ENCODE peak calls at places on chromosomes 3 and 15, in five cellular contexts. N is fibroblast of lung, D is IMR-90, K is right lobe of liver, J is right cardiac atrium. O is an unnamed sample. For H3K4me1, the result is how much of the 10 kb centered on the place peaks cover.

GRCh38 chr3:127140501-127141460 is 52.1 kb upstream of the PRR23E start:
- DNase-seq in N (no peak), D (no peak), K (no peak), J (no peak), O (no peak)

GRCh38 chr3:15628967-15629366 is 27.4 kb downstream of the BTD start:
- DNase-seq in N (no peak), D (no peak), K (no peak), J (no peak), O (no peak)

GRCh38 chr15:90067953-90068613 is 34.2 kb downstream of the IDH2 start:
- DNase-seq in N (no peak), D (no peak), K (no peak), J (no peak), O (peak)

GRCh38 chr15:89784686-89784960 is 8.5 kb downstream of the MESP2 start:
- DNase-seq in N (no peak), D (no peak), K (peak), J (peak), O (no peak)

GRCh38 chr3:108569336-108569735 is 19.9 kb downstream of the CIP2A start:
- DNase-seq in N (no peak), D (no peak), K (no peak), J (no peak), O (no peak)

GRCh38 chr3:139107424-139108252 is 62.9 kb upstream of the PRR23C start:
- DNase-seq in N (no peak), D (no peak), K (no peak), J (no peak), O (no peak)

GRCh38 chr15:82829234-82829633 is 19.8 kb downstream of the WHAMM start:
- DNase-seq in N (no peak), D (no peak), K (no peak), J (no peak), O (no peak)

GRCh38 chr3:63354160-63354559 is 76.1 kb downstream of the SYNPR start:
- DNase-seq in N (no peak), D (no peak), K (no peak), J (no peak), O (no peak)

GRCh38 chr3:141414141-141414689 is 45.9 kb downstream of the ZBTB38 start:
- DNase-seq in N (no peak), D (no peak), K (no peak), J (no peak), O (peak)

GRCh38 chr3:8554725-8555621 is 53.4 kb downstream of the LMCD1 start:
- DNase-seq in N (peak), D (peak), K (no peak), J (peak), O (no peak)

GRCh38 chr3:2656806-2657205 is 453.4 kb downstream of the IL5RA start:
- DNase-seq in N (peak), D (peak), K (no peak), J (no peak), O (no peak)

GRCh38 chr3:108406661-108407206 is 103.7 kb downstream of the MYH15 start:
- DNase-seq in N (peak), D (peak), K (no peak), J (no peak), O (peak)

GRCh38 chr3:43161684-43162512 is 56.0 kb upstream of the POMGNT2 start:
- DNase-seq in N (peak), D (peak), K (no peak), J (no peak), O (no peak)

GRCh38 chr15:55703873-55704285 is 39.1 kb downstream of the PRTG start:
- DNase-seq in N (peak), D (peak), K (no peak), J (no peak), O (no peak)

GRCh38 chr3:72078661-72079368 is 293.9 kb upstream of the PROK2 start:
- DNase-seq in N (no peak), D (no peak), K (no peak), J (no peak), O (no peak)

GRCh38 chr3:126460386-126460785 is 15.3 kb downstream of the ZXDC start:
- DNase-seq in N (no peak), D (no peak), K (no peak), J (no peak), O (peak)

GRCh38 chr3:170047133-170047404 is 9.3 kb downstream of the GPR160 start:
- DNase-seq in N (no peak), D (no peak), K (no peak), J (no peak), O (no peak)

GRCh38 chr15:25910832-25911231 is 47.7 kb upstream of the ATP10A start:
- DNase-seq in N (no peak), D (no peak), K (no peak), J (no peak), O (no peak)

GRCh38 chr3:112634786-112635541 is 6.0 kb downstream of the CCDC80 start:
- DNase-seq in N (no peak), D (peak), K (no peak), J (no peak), O (no peak)

GRCh38 chr3:66053783-66054094 is 15.0 kb upstream of the MAGI1 start:
- DNase-seq in N (no peak), D (no peak), K (no peak), J (no peak), O (no peak)

GRCh38 chr3:61928020-61928419 is 366.6 kb downstream of the PTPRG start:
- DNase-seq in N (no peak), D (peak), K (no peak), J (no peak), O (no peak)

GRCh38 chr3:177427096-177427495 is 229.8 kb upstream of the TBL1XR1 start:
- DNase-seq in N (no peak), D (no peak), K (no peak), J (no peak), O (no peak)

GRCh38 chr3:123292321-123293310 is 90.9 kb downstream of the SEC22A start:
- DNase-seq in N (no peak), D (no peak), K (peak), J (no peak), O (no peak)

GRCh38 chr3:197266331-197266730 is 32.1 kb downstream of the DLG1 start:
- DNase-seq in N (no peak), D (no peak), K (no peak), J (no peak), O (no peak)

GRCh38 chr3:58693929-58694850 is 27.6 kb upstream of the FAM3D start:
- DNase-seq in N (no peak), D (no peak), K (no peak), J (no peak), O (no peak)

GRCh38 chr3:119558528-119559339 is 680 bp downstream of the CD80 start:
- DNase-seq in N (no peak), D (no peak), K (no peak), J (no peak), O (no peak)

GRCh38 chr3:146274833-146275232 is 23.9 kb upstream of the PLSCR4 start:
- DNase-seq in N (peak), D (peak), K (no peak), J (no peak), O (no peak)

GRCh38 chr15:95410757-95411156 is 919.7 kb upstream of the NR2F2 start:
- DNase-seq in N (no peak), D (no peak), K (no peak), J (no peak), O (no peak)

GRCh38 chr3:127088511-127089430 is 104.2 kb upstream of the PRR23E start:
- DNase-seq in N (no peak), D (no peak), K (no peak), J (no peak), O (peak)

GRCh38 chr3:113626513-113627371 is 69.7 kb downstream of the USF3 start:
- DNase-seq in N (peak), D (peak), K (peak), J (peak), O (peak)

GRCh38 chr3:160735801-160736200 is 20.2 kb upstream of the PPM1L start:
- DNase-seq in N (no peak), D (no peak), K (no peak), J (no peak), O (no peak)

GRCh38 chr3:149507491-149508324 is 33.2 kb downstream of the TM4SF4 start:
- DNase-seq in N (no peak), D (no peak), K (no peak), J (no peak), O (no peak)

GRCh38 chr3:27312044-27312668 is 57.0 kb downstream of the NEK10 start:
- DNase-seq in N (peak), D (peak), K (no peak), J (no peak), O (no peak)

GRCh38 chr3:63739474-63739873 is 79.6 kb upstream of the C3orf49 start:
- DNase-seq in N (no peak), D (no peak), K (no peak), J (no peak), O (no peak)

GRCh38 chr15:51134416-51135199 is 39.9 kb upstream of the TNFAIP8L3 start:
- DNase-seq in N (no peak), D (no peak), K (no peak), J (no peak), O (no peak)

GRCh38 chr3:193909387-193909786 is 226.6 kb upstream of the HES1 start:
- DNase-seq in N (no peak), D (no peak), K (no peak), J (no peak), O (no peak)
- H3K4me1 ChIP-seq in N (under half), D (under half), K (under half), J (under half), O (under half)

DNA sequence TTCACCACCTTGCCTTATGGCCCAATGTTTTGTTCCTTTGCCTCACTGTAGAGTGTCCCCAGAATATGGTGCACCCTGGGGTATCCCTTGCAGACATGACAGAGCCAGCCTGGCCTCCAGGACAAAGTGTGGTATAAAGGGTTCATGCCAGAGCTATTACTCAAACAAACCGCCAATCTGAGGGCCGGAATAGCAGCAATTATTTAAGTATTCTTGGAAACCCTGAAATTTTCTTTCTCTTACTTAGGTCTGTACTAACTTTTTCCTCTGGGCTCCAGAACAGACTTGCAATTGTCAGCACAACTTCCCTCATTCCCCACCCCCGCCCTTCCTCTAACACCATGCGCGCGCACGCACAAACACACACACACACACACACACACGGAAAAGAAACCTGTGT is 56.2 kb downstream of the ISG20 start:
- DNase-seq in N (no peak), D (no peak), K (no peak), J (no peak), O (no peak)
- H3K4me1 ChIP-seq in N (under half), D (under half), K (under half), J (under half), O (under half)

GRCh38 chr15:59289574-59289973 is 82.9 kb downstream of the LDHAL6B start:
- DNase-seq in N (no peak), D (no peak), K (no peak), J (no peak), O (no peak)

GRCh38 chr15:59294574-59294960 is 78.1 kb downstream of the MYO1E start:
- DNase-seq in N (no peak), D (no peak), K (no peak), J (no peak), O (no peak)

GRCh38 chr15:59291214-59291551 is 81.5 kb downstream of the MYO1E start:
- DNase-seq in N (no peak), D (no peak), K (no peak), J (no peak), O (no peak)

GRCh38 chr15:59292393-59292792 is 80.3 kb downstream of the MYO1E start:
- DNase-seq in N (no peak), D (peak), K (no peak), J (no peak), O (peak)

GRCh38 chr15:59290311-59291213 is 82.1 kb downstream of the MYO1E start:
- DNase-seq in N (no peak), D (no peak), K (no peak), J (no peak), O (no peak)
- H3K4me1 ChIP-seq in N (under half), D (under half), K (under half), J (under half), O (under half)

DNA sequence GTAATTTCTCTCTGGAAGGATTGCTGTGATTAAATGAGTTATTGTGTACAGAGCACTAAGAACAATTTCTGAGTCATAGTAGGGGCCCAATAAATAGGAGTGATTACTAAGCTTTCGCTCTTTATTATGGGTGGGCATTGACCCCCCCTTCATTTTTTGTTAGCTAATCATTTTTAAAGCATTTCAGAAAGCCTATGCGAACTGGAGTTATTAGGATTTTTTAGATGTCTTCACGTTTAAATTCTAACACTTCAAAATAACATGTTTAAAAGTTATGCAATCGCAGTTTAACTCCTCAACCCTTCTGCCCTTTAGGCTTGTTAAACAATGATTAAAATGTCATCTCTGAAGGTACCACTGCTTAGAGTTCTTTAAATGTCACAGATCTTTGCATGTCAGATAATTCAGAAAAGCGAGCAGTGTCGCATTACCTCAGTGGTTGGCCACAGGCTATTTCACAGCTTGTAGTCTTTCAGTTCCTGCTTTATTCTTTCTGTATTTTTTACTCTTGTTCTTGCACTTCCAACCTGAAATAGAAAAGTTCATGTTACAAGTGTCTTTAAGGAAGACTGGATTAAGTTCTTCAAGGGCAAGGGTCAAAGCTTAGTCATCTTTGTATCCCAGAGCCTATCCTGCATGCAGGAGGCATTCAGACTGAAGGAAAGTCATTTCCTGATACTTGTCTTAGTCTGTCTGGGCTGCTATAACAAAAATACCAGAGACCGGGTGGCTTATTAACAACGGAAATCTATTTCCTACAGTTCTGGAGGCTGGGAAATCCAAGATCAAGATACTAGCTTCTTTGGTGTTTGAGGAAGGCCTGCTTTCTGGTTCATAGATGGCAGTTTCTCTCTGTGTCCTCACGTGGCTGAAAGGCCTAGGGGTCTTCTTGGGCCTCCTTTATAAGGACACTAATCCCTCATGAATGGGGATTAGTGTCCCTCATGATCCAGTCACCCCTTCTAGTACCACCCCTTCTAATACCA is 103.0 kb downstream of the FNDC3B start:
- DNase-seq in N (peak), D (peak), K (no peak), J (no peak), O (no peak)
- H3K4me1 ChIP-seq in N (under half), D (under half), K (half or more), J (under half), O (under half)

GRCh38 chr3:10292505-10293419 is at the start of gene GHRL:
- DNase-seq in N (no peak), D (no peak), K (no peak), J (no peak), O (no peak)

GRCh38 chr3:10289785-10290355 is 2.9 kb downstream of the GHRL start:
- DNase-seq in N (no peak), D (no peak), K (no peak), J (no peak), O (no peak)

GRCh38 chr3:10290476-10291138 is 2.1 kb downstream of the GHRL start:
- DNase-seq in N (no peak), D (no peak), K (no peak), J (no peak), O (no peak)

GRCh38 chr3:10291139-10291500 is 1.6 kb downstream of the GHRL start:
- DNase-seq in N (no peak), D (no peak), K (no peak), J (no peak), O (no peak)

GRCh38 chr3:10291641-10292040 is 1.1 kb downstream of the GHRL start:
- DNase-seq in N (no peak), D (no peak), K (no peak), J (no peak), O (no peak)
- H3K4me1 ChIP-seq in N (under half), D (under half), K (under half), J (under half), O (under half)

DNA sequence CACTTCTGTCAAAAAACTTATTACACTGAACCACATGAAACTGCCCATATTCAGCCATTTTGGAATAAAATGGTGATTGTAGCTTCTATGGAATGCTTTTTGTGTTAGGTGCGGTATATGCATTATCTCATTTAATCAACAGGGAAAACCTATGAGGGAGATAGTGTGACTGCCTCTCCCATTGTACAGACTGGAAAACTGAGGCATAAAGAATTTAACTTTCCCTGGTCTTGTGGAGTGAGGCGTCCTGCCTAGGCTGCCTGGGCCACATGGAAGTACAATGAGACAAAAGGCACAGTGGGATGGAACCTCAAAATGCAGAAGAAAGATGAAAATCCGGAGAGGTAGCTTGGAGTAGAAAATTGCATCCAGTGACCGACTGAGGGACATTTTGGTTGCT is 80.2 kb downstream of the RPLP1 start:
- DNase-seq in N (no peak), D (no peak), K (no peak), J (no peak), O (no peak)
- H3K4me1 ChIP-seq in N (under half), D (under half), K (under half), J (under half), O (under half)

GRCh38 chr3:172770382-172770781 is 19.9 kb downstream of the ECT2 start:
- DNase-seq in N (no peak), D (no peak), K (no peak), J (no peak), O (no peak)
- H3K4me1 ChIP-seq in N (under half), D (under half), K (under half), J (under half), O (under half)

O was measured in pancreas.